ENCODE peak calls at places on chromosomes 12 and 14, in four cellular contexts. K, I, V and F are unnamed samples.
A peak's percentile ranks its signal among the peaks of the same experiment; 100 is the strongest.

GRCh38 chr12:13154027-13154538 is 42.4 kb upstream of the EMP1 start:
- DNase-seq in I (no peak), V (no peak), K (no peak), F (no peak)

GRCh38 chr14:49972840-49973239 is 80.0 kb downstream of the ARF6 start:
- DNase-seq in I (peak; percentile 82), V (no peak), K (peak; percentile 31), F (peak; percentile 71)

GRCh38 chr12:32754101-32754500 is 1.6 kb downstream of the YARS2 start:
- DNase-seq in I (no peak), V (no peak), K (no peak), F (no peak)

GRCh38 chr14:96363751-96364336 is 518 bp downstream of the GSKIP start:
- DNase-seq in I (peak; percentile 48), V (no peak), K (peak; percentile 15), F (no peak)

GRCh38 chr12:53046655-53047220 is 3.1 kb upstream of the TNS2 start:
- DNase-seq in I (peak; percentile 51), V (no peak), K (peak; percentile 29), F (no peak)

GRCh38 chr12:15584366-15585041 is 204.7 kb downstream of the EPS8 start:
- DNase-seq in K (no peak), I (peak; percentile 37), V (no peak), F (peak; percentile 43)

GRCh38 chr14:70724944-70725343 is 83.2 kb downstream of the TTC9 start:
- DNase-seq in V (no peak), K (no peak), I (no peak), F (no peak)

GRCh38 chr12:109738878-109739665 is 25.4 kb downstream of the FAM222A start:
- DNase-seq in K (no peak), V (no peak), I (no peak), F (no peak)

GRCh38 chr12:100593490-100593889 is 20.0 kb downstream of the GAS2L3 start:
- DNase-seq in V (no peak), I (peak; percentile 65), K (no peak), F (no peak)

GRCh38 chr12:85874064-85874463 is at the start of gene NTS:
- DNase-seq in K (no peak), V (no peak), I (no peak), F (no peak)

GRCh38 chr14:91403069-91403600 is 14.5 kb downstream of the CCDC88C start:
- DNase-seq in I (no peak), K (no peak), V (no peak), F (no peak)

GRCh38 chr14:55170526-55170925 is 20.9 kb downstream of the DLGAP5 start:
- DNase-seq in K (no peak), V (no peak), I (no peak), F (no peak)

GRCh38 chr12:1808798-1809480 is 11.4 kb upstream of the LRTM2 start:
- DNase-seq in I (no peak), K (no peak), V (no peak), F (no peak)

GRCh38 chr14:64541971-64542838 is 1.7 kb downstream of the HSPA2 start:
- DNase-seq in K (no peak), I (no peak), V (peak; percentile 73), F (no peak)

GRCh38 chr12:124928095-124928911 is 13.9 kb upstream of the UBC start:
- DNase-seq in I (no peak), K (no peak), V (no peak), F (peak; percentile 95)

GRCh38 chr12:7934560-7935463 is 1.2 kb downstream of the SLC2A3 start:
- DNase-seq in I (no peak), V (no peak), K (no peak), F (no peak)

GRCh38 chr14:101595887-101596721 is 34.8 kb downstream of the DIO3 start:
- DNase-seq in K (no peak), I (no peak), V (no peak), F (no peak)

GRCh38 chr12:65891987-65892481 is 67.8 kb downstream of the HMGA2 start:
- DNase-seq in I (no peak), K (no peak), V (no peak), F (peak; percentile 80)

GRCh38 chr12:90058721-90059120 is 350.1 kb upstream of the ATP2B1 start:
- DNase-seq in V (no peak), K (no peak), I (no peak), F (no peak)

GRCh38 chr12:93667672-93668071 is 9.5 kb upstream of the CRADD start:
- DNase-seq in I (no peak), V (no peak), K (no peak), F (no peak)

GRCh38 chr12:116910645-116911449 is at the start of gene FBXW8:
- DNase-seq in K (peak; percentile 88), I (peak; percentile 61), V (peak; percentile 87), F (peak; percentile 48)

GRCh38 chr12:5910790-5911548 is 34.1 kb downstream of the ANO2 start:
- DNase-seq in I (no peak), K (no peak), V (no peak), F (no peak)

GRCh38 chr14:102262894-102263462 is 42.0 kb downstream of the MOK start:
- DNase-seq in I (peak; percentile 95), V (peak; percentile 50), K (no peak), F (peak; percentile 29)

GRCh38 chr12:115398311-115398781 is 714.4 kb upstream of the TBX3 start:
- DNase-seq in I (peak; percentile 92), V (no peak), K (no peak), F (no peak)

GRCh38 chr12:111598637-111599458 is at the start of gene ATXN2:
- DNase-seq in V (no peak), K (peak; percentile 94), I (no peak), F (no peak)

GRCh38 chr12:43969882-43970281 is 134.0 kb downstream of the TMEM117 start:
- DNase-seq in I (no peak), K (no peak), V (no peak), F (peak; percentile 24)

GRCh38 chr12:53751336-53752191 is at the start of gene CISTR:
- DNase-seq in I (no peak), K (no peak), V (peak; percentile 73), F (no peak)

GRCh38 chr12:95147836-95148235 is 69.4 kb downstream of the FGD6 start:
- DNase-seq in V (no peak), K (no peak), I (peak; percentile 50), F (no peak)
- TF ChIP-seq FOSL1 in V (no peak), K (no peak), I (no peak), F (no peak)

DNA sequence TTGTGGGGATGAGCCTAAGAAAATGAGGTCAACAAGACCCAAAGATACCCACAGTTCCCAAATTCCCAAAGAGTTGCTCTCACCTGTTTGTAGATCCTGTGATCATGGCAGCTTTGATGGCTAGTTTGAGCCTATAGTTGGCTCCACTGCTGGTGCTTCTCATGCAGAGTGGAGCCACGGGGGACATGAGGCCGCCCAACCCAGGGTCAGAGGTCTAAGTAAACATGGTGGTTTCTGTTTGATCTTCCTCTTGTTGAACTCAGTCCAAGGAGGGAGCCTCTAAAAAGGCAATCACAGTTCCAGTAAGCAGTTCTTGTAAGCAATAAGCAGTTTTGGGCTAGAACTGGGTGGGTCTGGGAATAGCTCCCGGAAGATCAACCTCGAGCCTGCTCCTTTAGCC is 125.6 kb upstream of the DHRS4 start:
- DNase-seq in V (no peak), I (peak; percentile 60), K (no peak), F (no peak)
- TF ChIP-seq ATF3 in V (no peak), I (no peak), K (no peak), F (no peak)

GRCh38 chr14:51715250-51715649 is 63.5 kb downstream of the FRMD6 start:
- DNase-seq in V (no peak), K (peak; percentile 3), I (no peak), F (no peak)

GRCh38 chr14:51715742-51716141 is 64.0 kb downstream of the FRMD6 start:
- DNase-seq in K (no peak), I (no peak), V (no peak), F (no peak)

GRCh38 chr14:51724650-51725049 is 72.9 kb downstream of the FRMD6 start:
- DNase-seq in K (no peak), I (no peak), V (no peak), F (no peak)

GRCh38 chr14:51716610-51717009 is 64.9 kb downstream of the FRMD6 start:
- DNase-seq in V (no peak), K (no peak), I (no peak), F (no peak)

GRCh38 chr14:51719970-51720369 is 68.3 kb downstream of the FRMD6 start:
- DNase-seq in I (no peak), K (no peak), V (no peak), F (no peak)
- TF ChIP-seq MAX in I (no peak), K (no peak), V (no peak), F (no peak)

GRCh38 chr12:77047341-77048202 is 17.8 kb downstream of the E2F7 start:
- DNase-seq in V (no peak), K (no peak), I (no peak), F (no peak)

GRCh38 chr12:77054856-77055255 is 10.5 kb downstream of the E2F7 start:
- DNase-seq in K (no peak), V (no peak), I (no peak), F (no peak)

GRCh38 chr12:77045183-77045582 is 20.2 kb downstream of the E2F7 start:
- DNase-seq in V (no peak), I (no peak), K (no peak), F (no peak)

GRCh38 chr12:77053259-77053658 is 12.1 kb downstream of the E2F7 start:
- DNase-seq in I (peak; percentile 2), V (no peak), K (no peak), F (no peak)

DNA sequence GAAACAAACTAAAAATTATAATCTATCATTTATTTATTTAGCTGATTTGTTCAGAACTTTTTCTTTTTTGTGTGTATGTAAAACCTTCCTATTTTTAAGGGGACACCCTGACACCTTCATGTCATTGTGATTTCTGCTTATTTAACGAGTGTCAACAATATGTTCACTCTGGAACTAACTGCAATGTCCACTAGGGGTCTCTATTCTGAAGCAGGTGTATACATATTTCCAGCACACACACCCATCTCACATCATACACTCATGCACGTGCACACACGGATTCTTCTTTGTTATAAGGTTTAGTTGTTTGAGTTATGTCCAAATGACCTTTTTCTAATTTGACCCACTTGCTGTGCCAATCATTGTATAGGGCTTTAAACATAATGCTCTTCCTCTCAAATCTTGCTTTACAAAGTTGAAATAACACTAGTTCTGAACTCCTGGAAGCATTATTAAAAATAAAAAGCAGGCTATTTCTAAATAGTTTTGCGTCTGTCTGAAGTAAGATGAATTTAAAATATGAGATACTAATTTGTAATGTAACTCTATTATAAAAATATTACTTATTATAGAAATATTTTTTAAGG is 15.5 kb downstream of the E2F7 start:
- DNase-seq in V (no peak), K (peak; percentile 57), I (peak; percentile 69), F (peak; percentile 63)
- TF ChIP-seq FOSL1 in V (no peak), K (no peak), I (no peak), F (no peak)

DNA sequence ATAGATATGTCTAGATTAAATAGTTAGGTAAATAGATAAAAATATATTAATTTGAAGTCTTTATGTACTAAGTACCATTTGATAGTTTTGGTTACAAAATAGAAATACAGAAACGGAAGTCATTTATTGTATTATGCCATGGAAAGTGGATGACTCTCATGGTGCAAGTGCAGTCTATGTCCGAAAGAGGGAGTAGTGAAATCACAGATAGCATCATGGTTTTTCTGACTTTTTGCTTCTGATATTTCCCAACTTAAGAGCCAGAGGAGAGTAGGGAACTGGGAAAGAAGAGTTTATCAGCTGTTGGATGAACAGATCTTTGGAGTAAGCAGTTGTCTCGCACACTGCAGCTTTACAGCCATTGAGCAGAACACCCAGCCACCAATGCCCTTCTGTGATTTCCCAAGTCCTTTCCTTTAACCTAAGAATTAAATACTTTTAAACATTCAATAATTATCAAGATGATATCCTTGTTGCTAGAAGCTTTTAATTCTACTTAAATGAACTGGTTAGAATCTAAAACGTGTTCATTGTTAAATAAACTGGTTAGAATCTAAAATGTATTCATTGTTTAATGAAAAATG is 18.4 kb upstream of the SRGAP1 start:
- DNase-seq in I (peak; percentile 56), K (peak; percentile 36), V (no peak), F (peak; percentile 66)
- TF ChIP-seq ATF3 in I (no peak), K (no peak), V (no peak), F (no peak)